ENCODE peak calls at places on chromosomes 16 and 17, in eight cellular contexts. W is vagina; Z is CD4-positive, CD25-positive, alpha-beta regulatory T cell; U is body of pancreas; Y is heart left ventricle; H is GM06990; N is CD8-positive, alpha-beta T cell; X is tibial artery. I is an unnamed sample.

GRCh38 chr17:14201595-14201994 is 35.1 kb downstream of the CDRT15 start:
- DNase-seq in W (no peak), Z (peak; percentile 58), U (peak; percentile 30), Y (no peak), H (no peak), N (peak; percentile 47), X (no peak), I (no peak)

GRCh38 chr17:20009302-20010098 is at the start of gene SPECC1:
- DNase-seq in W (no peak), Z (peak; percentile 77), U (peak; percentile 76), Y (peak; percentile 79), H (peak; percentile 87), N (peak; percentile 76), X (peak; percentile 84), I (peak; percentile 85)

GRCh38 chr17:66412857-66413563 is 110.6 kb downstream of the PRKCA start:
- DNase-seq in W (no peak), Z (no peak), U (no peak), Y (no peak), H (no peak), N (no peak), X (no peak), I (no peak)

GRCh38 chr16:2233046-2233775 is 3.0 kb upstream of the DNASE1L2 start:
- DNase-seq in W (no peak), Z (no peak), U (no peak), Y (no peak), H (no peak), N (no peak), X (no peak), I (no peak)

GRCh38 chr17:6831662-6832263 is at the start of gene TEKT1:
- DNase-seq in W (no peak), Z (peak; percentile 53), U (peak; percentile 90), Y (peak; percentile 67), H (peak; percentile 15), N (peak; percentile 54), X (peak; percentile 71), I (peak; percentile 86)

GRCh38 chr17:42781639-42782401 is 1.4 kb downstream of the WNK4 start:
- DNase-seq in W (no peak), Z (no peak), U (no peak), Y (no peak), H (no peak), N (no peak), X (no peak), I (no peak)

GRCh38 chr17:34199932-34200534 is 55.1 kb upstream of the CCL2 start:
- DNase-seq in W (no peak), Z (peak; percentile 47), U (peak; percentile 84), Y (peak; percentile 63), H (peak; percentile 39), N (peak; percentile 47), X (peak; percentile 76), I (peak; percentile 88)

GRCh38 chr17:20028436-20028835 is 19.3 kb downstream of the SPECC1 start:
- DNase-seq in W (no peak), Z (no peak), U (no peak), Y (no peak), H (no peak), N (no peak), X (no peak), I (no peak)

GRCh38 chr16:23160574-23160973 is 11.3 kb upstream of the USP31 start:
- DNase-seq in W (no peak), Z (no peak), U (no peak), Y (no peak), H (no peak), N (no peak), X (no peak), I (no peak)

GRCh38 chr16:57377080-57377841 is 5.0 kb downstream of the CX3CL1 start:
- DNase-seq in W (no peak), Z (no peak), U (no peak), Y (no peak), H (peak; percentile 83), N (no peak), X (no peak), I (no peak)

GRCh38 chr17:70552230-70552981 is 383.1 kb downstream of the KCNJ2 start:
- DNase-seq in W (no peak), Z (no peak), U (peak; percentile 10), Y (no peak), H (no peak), N (no peak), X (no peak), I (peak; percentile 65)

GRCh38 chr16:70725024-70725911 is 39.4 kb upstream of the MTSS2 start:
- DNase-seq in W (no peak), Z (no peak), U (peak; percentile 69), Y (no peak), H (no peak), N (no peak), X (peak; percentile 50), I (no peak)

GRCh38 chr17:20172378-20172775 is 163.2 kb downstream of the SPECC1 start:
- DNase-seq in W (no peak), Z (no peak), U (no peak), Y (no peak), H (no peak), N (no peak), X (no peak), I (no peak)

GRCh38 chr16:78200023-78200389 is 100.6 kb downstream of the WWOX start:
- DNase-seq in W (no peak), Z (no peak), U (no peak), Y (no peak), H (no peak), N (no peak), X (no peak), I (no peak)

GRCh38 chr17:45240905-45241314 is 19.2 kb downstream of the FMNL1 start:
- DNase-seq in W (no peak), Z (no peak), U (no peak), Y (no peak), H (no peak), N (no peak), X (no peak), I (no peak)

GRCh38 chr17:44170499-44171201 is at the start of gene ASB16:
- DNase-seq in W (no peak), Z (no peak), U (peak; percentile 73), Y (peak; percentile 77), H (no peak), N (no peak), X (no peak), I (peak; percentile 87)

GRCh38 chr17:74354123-74354522 is 7.5 kb downstream of the BTBD17 start:
- DNase-seq in W (no peak), Z (no peak), U (peak; percentile 30), Y (peak; percentile 55), H (peak; percentile 68), N (peak; percentile 12), X (peak; percentile 26), I (no peak)

GRCh38 chr17:74350486-74350885 is 11.2 kb downstream of the BTBD17 start:
- DNase-seq in W (no peak), Z (no peak), U (no peak), Y (no peak), H (no peak), N (no peak), X (no peak), I (no peak)

GRCh38 chr17:74349120-74349519 is 12.5 kb downstream of the BTBD17 start:
- DNase-seq in W (no peak), Z (no peak), U (no peak), Y (no peak), H (no peak), N (no peak), X (no peak), I (no peak)

GRCh38 chr17:74353446-74354060 is 8.1 kb downstream of the BTBD17 start:
- DNase-seq in W (no peak), Z (no peak), U (no peak), Y (no peak), H (no peak), N (no peak), X (no peak), I (no peak)

DNA sequence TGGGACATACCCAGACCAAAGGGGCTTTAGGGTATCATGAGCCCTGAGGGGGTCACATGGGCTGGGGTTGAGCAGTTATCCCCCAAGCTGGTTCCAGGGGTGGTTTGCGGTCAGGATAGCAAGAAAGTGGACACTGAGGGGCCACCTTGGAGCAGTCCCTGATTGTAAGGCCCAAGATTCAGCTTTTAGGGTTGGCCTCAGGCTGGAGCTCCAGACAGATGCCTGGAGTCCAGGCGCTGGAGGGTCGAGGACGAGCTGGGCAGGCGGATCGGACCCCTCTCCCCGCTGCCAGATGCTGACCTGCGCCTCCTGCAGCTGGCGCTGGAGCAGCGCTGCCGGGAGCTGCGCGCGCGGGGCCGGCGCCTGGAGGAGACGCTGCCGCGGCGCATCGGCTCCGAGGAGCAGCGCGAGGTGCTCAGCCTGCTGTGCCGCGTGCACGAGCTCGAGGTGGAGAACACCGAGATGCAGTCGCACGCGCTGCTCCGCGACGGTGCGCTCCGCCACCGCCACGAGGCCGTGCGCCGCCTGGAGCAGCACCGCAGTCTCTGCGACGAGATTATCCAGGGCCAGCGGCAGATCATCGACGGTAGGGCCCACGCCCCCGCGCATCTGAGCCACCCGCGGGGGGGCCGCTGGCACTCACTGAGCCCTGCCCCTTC is 10.0 kb downstream of the BTBD17 start:
- DNase-seq in W (no peak), Z (no peak), U (no peak), Y (no peak), H (no peak), N (no peak), X (no peak), I (no peak)
- H3K4me3 ChIP-seq in W (no peak overlapping the region), Z (no peak overlapping the region), U (no peak overlapping the region), Y (no peak overlapping the region), H (no peak overlapping the region), N (no peak overlapping the region), X (no peak overlapping the region), I (no peak overlapping the region)

DNA sequence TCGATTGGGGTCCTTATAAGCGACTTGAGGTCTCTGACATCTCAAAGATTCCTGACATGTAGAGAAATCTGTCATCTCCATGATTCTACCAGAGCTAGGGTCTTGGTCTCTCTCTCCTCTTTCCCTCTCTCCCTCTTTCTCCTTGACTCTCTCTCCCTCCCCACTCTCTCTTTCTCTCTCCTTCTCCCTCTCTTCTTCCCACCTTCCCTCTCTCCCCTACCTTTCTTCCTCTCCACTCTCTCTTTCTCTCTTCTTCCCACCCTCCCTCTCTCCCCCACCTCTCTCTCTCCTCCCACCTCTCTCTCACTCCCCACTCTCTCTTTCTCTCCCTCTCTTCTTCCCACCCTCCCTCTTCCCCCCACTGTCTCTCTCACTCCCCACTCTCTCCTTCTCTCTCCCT is 32.6 kb downstream of the B4GALNT2 start:
- DNase-seq in W (no peak), Z (no peak), U (no peak), Y (no peak), H (no peak), N (no peak), X (no peak), I (no peak)
- H3K36me3 ChIP-seq in W (no peaks in the 10 kb centered on the region), Z (no peaks in the 10 kb centered on the region), U (no peaks in the 10 kb centered on the region), Y (no peaks in the 10 kb centered on the region), H (no peaks in the 10 kb centered on the region), N (no peaks in the 10 kb centered on the region), X (no peaks in the 10 kb centered on the region), I (no peaks in the 10 kb centered on the region)

GRCh38 chr17:8628172-8628571 is 2.4 kb downstream of the MYH10 start:
- DNase-seq in W (no peak), Z (no peak), U (no peak), Y (no peak), H (no peak), N (no peak), X (no peak), I (peak; percentile 35)
- H3K4me3 ChIP-seq in W (no peak overlapping the region), Z (no peak overlapping the region), U (no peak overlapping the region), Y (peak overlapping the region; percentile 87), H (no peak overlapping the region), N (no peak overlapping the region), X (peak overlapping the region; percentile 97), I (peak overlapping the region; percentile 79)

DNA sequence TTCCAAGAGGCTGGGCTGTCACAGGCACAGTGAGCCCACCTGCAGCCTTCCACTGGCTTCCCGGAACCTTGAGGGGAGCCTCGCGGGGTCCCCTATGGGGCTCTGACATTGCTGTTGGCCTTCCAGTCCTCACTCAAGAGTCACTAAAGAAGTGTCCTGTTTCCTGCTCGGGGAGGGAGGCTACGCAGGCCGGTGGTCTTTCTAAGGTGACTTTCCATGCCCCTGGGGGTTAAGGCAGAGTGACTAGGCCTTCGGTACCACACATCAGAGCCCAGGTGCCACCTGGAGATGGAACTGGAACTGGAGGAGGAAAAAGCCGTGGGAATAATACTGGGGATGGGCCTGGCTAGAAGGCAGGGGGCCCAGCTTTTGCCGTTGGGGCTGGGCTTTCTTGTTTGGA is 72.1 kb downstream of the IL21R start:
- DNase-seq in W (no peak), Z (no peak), U (no peak), Y (no peak), H (no peak), N (no peak), X (no peak), I (no peak)
- H3K36me3 ChIP-seq in W (peaks cover 89% of the 10 kb centered on the region), Z (peaks cover 85% of the 10 kb centered on the region), U (peaks cover 53% of the 10 kb centered on the region), Y (peaks cover 100% of the 10 kb centered on the region), H (peaks cover 48% of the 10 kb centered on the region), N (peaks cover 37% of the 10 kb centered on the region), X (peaks cover 100% of the 10 kb centered on the region), I (peaks cover 76% of the 10 kb centered on the region)

I was measured in cardiac muscle cell.